ENCODE peak calls at places on chromosome 14, in eight cellular contexts. One of them, this sample, is unnamed.

GRCh38 chr14:94690486-94690885 is 78.3 kb downstream of the SERPINA3 start:
- DNase-seq in astrocyte: no peak
- DNase-seq in psoas muscle: no peak
- DNase-seq in neuronal stem cell: no peak
- DNase-seq in left lung: no peak
- DNase-seq in RWPE1: no peak
- DNase-seq in ovary: no peak
- DNase-seq in pancreas: no peak
- DNase-seq in this sample: no peak

GRCh38 chr14:59465570-59466150 is 480 bp upstream of the GPR135 start:
- DNase-seq in neuronal stem cell: no peak
- DNase-seq in pancreas: no peak
- DNase-seq in ovary: no peak
- DNase-seq in left lung: no peak
- DNase-seq in RWPE1: no peak
- DNase-seq in psoas muscle: no peak
- DNase-seq in astrocyte: no peak
- DNase-seq in this sample: no peak

GRCh38 chr14:81464253-81465001 is 64.3 kb upstream of the STON2 start:
- DNase-seq in neuronal stem cell: peak
- DNase-seq in pancreas: no peak
- DNase-seq in left lung: no peak
- DNase-seq in psoas muscle: no peak
- DNase-seq in RWPE1: peak
- DNase-seq in ovary: peak
- DNase-seq in astrocyte: peak
- DNase-seq in this sample: no peak

GRCh38 chr14:100802179-100802578 is 23.7 kb upstream of the MEG3 start:
- DNase-seq in astrocyte: no peak
- DNase-seq in RWPE1: no peak
- DNase-seq in psoas muscle: no peak
- DNase-seq in pancreas: no peak
- DNase-seq in left lung: no peak
- DNase-seq in neuronal stem cell: no peak
- DNase-seq in ovary: no peak
- DNase-seq in this sample: no peak

GRCh38 chr14:92914087-92914656 is 8.8 kb upstream of the CHGA start:
- DNase-seq in pancreas: no peak
- DNase-seq in astrocyte: peak
- DNase-seq in neuronal stem cell: peak
- DNase-seq in psoas muscle: no peak
- DNase-seq in left lung: no peak
- DNase-seq in ovary: no peak
- DNase-seq in RWPE1: no peak
- DNase-seq in this sample: no peak

GRCh38 chr14:32728957-32729356 is 209.7 kb upstream of the NPAS3 start:
- DNase-seq in ovary: no peak
- DNase-seq in pancreas: no peak
- DNase-seq in left lung: no peak
- DNase-seq in astrocyte: no peak
- DNase-seq in RWPE1: no peak
- DNase-seq in psoas muscle: no peak
- DNase-seq in neuronal stem cell: peak
- DNase-seq in this sample: no peak

GRCh38 chr14:64760916-64761315 is 56.7 kb downstream of the PLEKHG3 start:
- DNase-seq in psoas muscle: peak
- DNase-seq in left lung: no peak
- DNase-seq in neuronal stem cell: no peak
- DNase-seq in RWPE1: no peak
- DNase-seq in ovary: peak
- DNase-seq in pancreas: no peak
- DNase-seq in astrocyte: no peak
- DNase-seq in this sample: no peak

GRCh38 chr14:91361236-91361811 is 56.3 kb downstream of the CCDC88C start:
- DNase-seq in left lung: peak
- DNase-seq in astrocyte: no peak
- DNase-seq in psoas muscle: no peak
- DNase-seq in RWPE1: peak
- DNase-seq in neuronal stem cell: no peak
- DNase-seq in ovary: no peak
- DNase-seq in pancreas: no peak
- DNase-seq in this sample: no peak

GRCh38 chr14:58963873-58964597 is 224.4 kb upstream of the DAAM1 start:
- DNase-seq in pancreas: no peak
- DNase-seq in neuronal stem cell: no peak
- DNase-seq in left lung: no peak
- DNase-seq in RWPE1: no peak
- DNase-seq in psoas muscle: no peak
- DNase-seq in ovary: no peak
- DNase-seq in astrocyte: no peak
- DNase-seq in this sample: no peak

GRCh38 chr14:96737869-96738268 is 59.3 kb upstream of the VRK1 start:
- DNase-seq in RWPE1: no peak
- DNase-seq in pancreas: no peak
- DNase-seq in neuronal stem cell: no peak
- DNase-seq in left lung: no peak
- DNase-seq in ovary: no peak
- DNase-seq in astrocyte: no peak
- DNase-seq in psoas muscle: no peak
- DNase-seq in this sample: no peak

GRCh38 chr14:37241206-37241605 is 43.5 kb downstream of the MIPOL1 start:
- DNase-seq in pancreas: no peak
- DNase-seq in astrocyte: no peak
- DNase-seq in RWPE1: no peak
- DNase-seq in neuronal stem cell: no peak
- DNase-seq in ovary: no peak
- DNase-seq in left lung: no peak
- DNase-seq in psoas muscle: no peak
- DNase-seq in this sample: no peak

GRCh38 chr14:61619494-61619893 is 75.8 kb upstream of the HIF1A start:
- DNase-seq in RWPE1: no peak
- DNase-seq in astrocyte: no peak
- DNase-seq in left lung: no peak
- DNase-seq in pancreas: no peak
- DNase-seq in psoas muscle: no peak
- DNase-seq in ovary: no peak
- DNase-seq in neuronal stem cell: no peak
- DNase-seq in this sample: no peak

GRCh38 chr14:77000340-77001235 is 27.9 kb downstream of the IRF2BPL start:
- DNase-seq in neuronal stem cell: no peak
- DNase-seq in left lung: peak
- DNase-seq in pancreas: no peak
- DNase-seq in ovary: peak
- DNase-seq in psoas muscle: peak
- DNase-seq in astrocyte: peak
- DNase-seq in RWPE1: no peak
- DNase-seq in this sample: no peak

GRCh38 chr14:27096091-27096490 is 498.3 kb upstream of the NOVA1 start:
- DNase-seq in ovary: no peak
- DNase-seq in neuronal stem cell: no peak
- DNase-seq in astrocyte: no peak
- DNase-seq in pancreas: no peak
- DNase-seq in psoas muscle: no peak
- DNase-seq in RWPE1: no peak
- DNase-seq in left lung: no peak
- DNase-seq in this sample: no peak

GRCh38 chr14:59281613-59282012 is 93.1 kb downstream of the DAAM1 start:
- DNase-seq in left lung: no peak
- DNase-seq in astrocyte: peak
- DNase-seq in ovary: no peak
- DNase-seq in pancreas: no peak
- DNase-seq in psoas muscle: no peak
- DNase-seq in RWPE1: peak
- DNase-seq in neuronal stem cell: no peak
- DNase-seq in this sample: no peak

GRCh38 chr14:50008562-50009355 is 107.6 kb downstream of the VCPKMT start:
- DNase-seq in astrocyte: no peak
- DNase-seq in ovary: no peak
- DNase-seq in psoas muscle: no peak
- DNase-seq in pancreas: no peak
- DNase-seq in RWPE1: peak
- DNase-seq in neuronal stem cell: no peak
- DNase-seq in left lung: no peak
- DNase-seq in this sample: no peak

GRCh38 chr14:63421919-63422318 is 103.2 kb upstream of the GPHB5 start:
- DNase-seq in pancreas: no peak
- DNase-seq in RWPE1: no peak
- DNase-seq in ovary: no peak
- DNase-seq in neuronal stem cell: no peak
- DNase-seq in astrocyte: no peak
- DNase-seq in left lung: no peak
- DNase-seq in psoas muscle: no peak
- DNase-seq in this sample: no peak

GRCh38 chr14:50215416-50215815 is 16.0 kb downstream of the SOS2 start:
- DNase-seq in astrocyte: no peak
- DNase-seq in left lung: no peak
- DNase-seq in pancreas: no peak
- DNase-seq in psoas muscle: no peak
- DNase-seq in RWPE1: no peak
- DNase-seq in ovary: no peak
- DNase-seq in neuronal stem cell: no peak
- DNase-seq in this sample: no peak

DNA sequence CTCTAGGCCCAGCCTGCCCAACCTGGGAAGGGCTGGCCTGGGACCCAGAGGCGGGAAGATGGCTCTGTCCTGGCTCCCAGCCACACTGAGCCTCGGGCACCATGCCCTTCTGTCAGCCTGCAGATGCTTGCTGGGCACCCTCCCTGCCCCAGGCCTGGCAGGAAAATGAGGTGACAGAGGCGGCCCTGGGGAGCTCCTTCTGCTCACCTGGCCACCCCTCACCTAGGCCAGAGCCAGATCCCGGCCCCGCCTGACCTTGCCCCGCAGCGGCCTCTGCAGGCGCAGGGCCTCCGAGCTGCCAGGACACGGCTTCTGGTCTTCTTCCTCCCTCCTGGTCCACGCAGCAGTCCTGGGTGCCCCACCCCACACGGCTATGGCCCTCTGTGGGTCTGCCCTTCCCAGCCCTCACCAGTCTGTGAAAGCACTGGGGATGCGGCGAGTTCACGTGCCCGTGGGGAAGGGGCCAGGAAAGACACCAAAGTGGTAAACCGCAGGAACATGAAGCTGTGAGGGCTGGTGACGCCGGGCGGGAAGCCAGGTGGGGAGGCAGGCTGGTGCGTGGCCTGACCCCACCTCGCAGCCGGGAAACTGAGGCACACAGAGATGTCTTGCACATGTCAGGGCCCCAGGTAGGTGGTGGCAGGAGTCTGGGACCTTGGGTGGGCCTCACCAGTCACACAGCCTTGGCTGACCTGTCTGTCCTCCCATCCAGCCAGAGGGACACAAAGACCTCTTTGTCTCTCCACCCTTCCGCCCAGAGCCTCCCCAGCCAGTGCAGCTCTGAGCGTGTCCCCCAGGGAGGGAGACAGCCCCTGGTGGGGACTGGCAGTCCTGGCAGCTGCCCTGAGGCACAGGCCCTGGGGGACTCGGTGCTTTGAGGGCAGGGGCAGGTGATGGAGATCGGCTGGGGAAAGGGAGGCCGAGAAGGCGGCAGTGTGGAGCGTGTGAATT is 12.8 kb downstream of the BAG5 start:
- DNase-seq in neuronal stem cell: no peak
- DNase-seq in RWPE1: no peak
- DNase-seq in ovary: no peak
- DNase-seq in psoas muscle: peak
- DNase-seq in left lung: peak
- DNase-seq in astrocyte: no peak
- DNase-seq in pancreas: peak
- DNase-seq in this sample: peak
- H3K27ac ChIP-seq in neuronal stem cell: no peak
- H3K27ac ChIP-seq in RWPE1: peak
- H3K27ac ChIP-seq in ovary: no peak
- H3K27ac ChIP-seq in psoas muscle: peak
- H3K27ac ChIP-seq in left lung: no peak
- H3K27ac ChIP-seq in astrocyte: no peak
- H3K27ac ChIP-seq in pancreas: peak
- H3K27ac ChIP-seq in this sample: peak

GRCh38 chr14:72443256-72443655 is 450.6 kb downstream of the DPF3 start:
- DNase-seq in RWPE1: no peak
- DNase-seq in astrocyte: peak
- DNase-seq in left lung: no peak
- DNase-seq in psoas muscle: no peak
- DNase-seq in pancreas: no peak
- DNase-seq in neuronal stem cell: no peak
- DNase-seq in ovary: no peak
- DNase-seq in this sample: no peak
- H3K27ac ChIP-seq in RWPE1: no peak
- H3K27ac ChIP-seq in astrocyte: no peak
- H3K27ac ChIP-seq in left lung: no peak
- H3K27ac ChIP-seq in psoas muscle: no peak
- H3K27ac ChIP-seq in pancreas: no peak
- H3K27ac ChIP-seq in neuronal stem cell: no peak
- H3K27ac ChIP-seq in ovary: no peak
- H3K27ac ChIP-seq in this sample: no peak

DNA sequence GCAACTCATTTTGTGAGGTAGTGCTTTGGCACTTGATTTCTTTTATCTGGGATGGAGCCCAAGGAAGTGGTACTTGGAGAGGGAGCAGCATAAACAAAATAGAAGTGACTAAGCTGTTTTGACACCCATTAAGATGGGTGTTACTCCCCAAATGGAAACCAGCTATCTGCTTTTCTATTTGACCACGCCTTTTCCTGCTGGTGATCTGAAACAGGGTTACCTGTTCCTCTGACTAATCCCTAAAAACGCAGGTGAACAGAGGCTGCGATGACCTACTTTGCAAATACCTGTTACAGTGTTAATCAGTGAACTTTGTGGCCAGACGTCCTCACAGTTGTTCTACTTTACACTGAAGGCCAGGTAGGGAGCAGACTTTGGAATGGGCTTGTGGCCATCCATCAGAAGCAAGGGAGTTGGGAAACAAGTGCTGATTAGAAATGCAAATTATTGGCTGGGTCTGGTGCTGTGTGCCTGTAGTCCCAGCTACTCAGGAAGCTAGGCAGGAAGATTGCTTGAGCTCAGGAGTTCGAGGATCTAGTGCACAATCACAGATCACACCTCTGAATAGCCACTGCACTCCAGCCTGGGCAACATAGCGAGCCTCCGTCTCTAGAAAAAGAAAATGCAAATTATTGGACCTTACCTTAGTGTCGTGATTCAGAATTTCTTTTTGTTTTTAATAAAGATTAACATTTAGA is 58.3 kb upstream of the HECTD1 start:
- DNase-seq in astrocyte: peak
- DNase-seq in pancreas: no peak
- DNase-seq in RWPE1: peak
- DNase-seq in left lung: no peak
- DNase-seq in neuronal stem cell: no peak
- DNase-seq in ovary: no peak
- DNase-seq in psoas muscle: no peak
- DNase-seq in this sample: no peak
- H3K27ac ChIP-seq in astrocyte: no peak
- H3K27ac ChIP-seq in pancreas: no peak
- H3K27ac ChIP-seq in RWPE1: no peak
- H3K27ac ChIP-seq in left lung: no peak
- H3K27ac ChIP-seq in neuronal stem cell: no peak
- H3K27ac ChIP-seq in ovary: no peak
- H3K27ac ChIP-seq in psoas muscle: no peak
- H3K27ac ChIP-seq in this sample: no peak

DNA sequence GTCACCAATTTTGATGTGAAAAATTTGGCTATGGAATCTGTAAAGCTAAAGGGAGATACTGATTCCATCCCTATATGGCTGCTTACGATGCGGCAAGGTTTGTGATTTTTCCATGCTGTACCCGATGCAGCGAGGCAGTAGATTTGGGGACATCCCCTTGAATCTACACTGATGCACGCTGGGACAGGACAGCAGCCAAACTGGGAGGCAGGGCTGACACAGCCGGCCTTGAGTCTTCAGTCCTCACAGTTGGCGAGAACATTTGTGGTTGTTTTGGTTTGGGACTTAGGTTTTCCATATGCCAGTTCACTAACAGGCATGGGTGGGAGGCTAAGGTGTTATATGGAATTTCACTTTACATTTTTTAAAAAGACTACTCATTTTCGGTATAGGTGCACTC is 3.8 kb downstream of the GALNT16 start:
- DNase-seq in RWPE1: no peak
- DNase-seq in left lung: no peak
- DNase-seq in psoas muscle: peak
- DNase-seq in astrocyte: no peak
- DNase-seq in neuronal stem cell: no peak
- DNase-seq in ovary: no peak
- DNase-seq in pancreas: no peak
- DNase-seq in this sample: no peak
- H3K27ac ChIP-seq in RWPE1: no peak
- H3K27ac ChIP-seq in left lung: no peak
- H3K27ac ChIP-seq in psoas muscle: peak
- H3K27ac ChIP-seq in astrocyte: peak
- H3K27ac ChIP-seq in neuronal stem cell: no peak
- H3K27ac ChIP-seq in ovary: no peak
- H3K27ac ChIP-seq in pancreas: no peak
- H3K27ac ChIP-seq in this sample: no peak

This sample was measured in substantia nigra.